ENCODE peak calls at places on chromosomes 4 and X, in five cellular contexts. V is psoas muscle; N is CD8-positive, alpha-beta T cell; S is GM12865; G is AG10803. K is an unnamed sample.

GRCh38 chr4:140754918-140755810 is 1.0 kb downstream of the TBC1D9 start:
- DNase-seq in G (no peak), S (no peak), V (no peak), N (no peak), K (no peak)

GRCh38 chr4:56976878-56977320 is 507 bp downstream of the NOA1 start:
- DNase-seq in V (no peak), G (no peak), N (peak), S (peak), K (no peak)

GRCh38 chr4:183905081-183905592 is at the start of gene STOX2:
- DNase-seq in G (peak), S (no peak), V (peak), N (no peak), K (peak)

GRCh38 chr4:5632043-5632440 is 76.3 kb downstream of the EVC2 start:
- DNase-seq in S (no peak), N (no peak), V (no peak), G (no peak), K (no peak)

GRCh38 chr4:18529482-18529881 is 507.9 kb upstream of the LCORL start:
- DNase-seq in G (no peak), S (no peak), V (no peak), N (no peak), K (no peak)

GRCh38 chr4:3531306-3531886 is 826 bp downstream of the LRPAP1 start:
- DNase-seq in V (peak), G (peak), N (no peak), S (no peak), K (peak)

GRCh38 chr4:1814453-1814852 is 21.4 kb downstream of the FGFR3 start:
- DNase-seq in N (no peak), S (no peak), V (no peak), G (no peak), K (no peak)

GRCh38 chr4:122010610-122011009 is 58.8 kb upstream of the TRPC3 start:
- DNase-seq in S (no peak), N (no peak), V (no peak), G (peak), K (peak)

GRCh38 chrX:70231666-70232065 is 2.8 kb upstream of the AWAT1 start:
- DNase-seq in N (no peak), G (no peak), S (no peak), V (no peak), K (no peak)

GRCh38 chr4:104772849-104773248 is 278.2 kb upstream of the CXXC4 start:
- DNase-seq in V (no peak), G (no peak), S (no peak), N (no peak), K (no peak)

GRCh38 chrX:46178763-46179162 is 366.5 kb downstream of the ZNF674 start:
- DNase-seq in G (no peak), V (no peak), N (no peak), S (peak), K (no peak)

GRCh38 chr4:156676116-156676851 is 295.3 kb downstream of the PDGFC start:
- DNase-seq in G (no peak), N (no peak), V (no peak), S (no peak), K (no peak)

GRCh38 chrX:101803451-101803850 is 128.4 kb downstream of the ZMAT1 start:
- DNase-seq in N (no peak), G (peak), V (no peak), S (no peak), K (peak)

GRCh38 chr4:54099287-54099958 is 540 bp upstream of the GSX2 start:
- DNase-seq in V (no peak), N (no peak), G (no peak), S (no peak), K (no peak)

GRCh38 chr4:137703225-137703624 is 170.9 kb upstream of the PCDH18 start:
- DNase-seq in G (no peak), V (no peak), N (no peak), S (no peak), K (peak)

GRCh38 chrX:112834016-112834855 is 6.4 kb downstream of the AMOT start:
- DNase-seq in G (peak), S (no peak), V (no peak), N (no peak), K (peak)

GRCh38 chrX:130125090-130125489 is 14.8 kb upstream of the ELF4 start:
- DNase-seq in N (no peak), S (no peak), V (peak), G (peak), K (peak)

GRCh38 chr4:158013858-158014257 is 159.0 kb downstream of the GASK1B start:
- DNase-seq in V (no peak), G (peak), N (no peak), S (no peak), K (peak)

GRCh38 chr4:119585771-119586170 is 42.8 kb downstream of the PDE5A start:
- DNase-seq in V (no peak), S (no peak), N (no peak), G (no peak), K (no peak)

GRCh38 chrX:129957241-129958099 is 25.0 kb upstream of the BCORL1 start:
- DNase-seq in V (peak), S (peak), N (no peak), G (peak), K (peak)

GRCh38 chr4:77695769-77696168 is 90.1 kb downstream of the CXCL13 start:
- DNase-seq in S (no peak), G (peak), V (no peak), N (no peak), K (peak)

GRCh38 chrX:132119821-132120220 is 8.0 kb downstream of the FRMD7 start:
- DNase-seq in V (no peak), G (no peak), N (no peak), S (no peak), K (no peak)

GRCh38 chr4:29052266-29052665 is 1667.9 kb upstream of the PCDH7 start:
- DNase-seq in G (no peak), N (no peak), V (no peak), S (no peak), K (no peak)

GRCh38 chr4:123415977-123416376 is 19.4 kb downstream of the SPRY1 start:
- DNase-seq in G (peak), N (peak), S (no peak), V (no peak), K (peak)

GRCh38 chr4:189143255-189143654 is 797.4 kb upstream of the FRG1 start:
- DNase-seq in N (no peak), S (no peak), G (no peak), V (no peak), K (no peak)

GRCh38 chrX:43813898-43814297 is 68.4 kb downstream of the MAOB start:
- DNase-seq in N (no peak), S (no peak), V (peak), G (no peak), K (peak)

GRCh38 chrX:121221321-121221977 is 174.0 kb downstream of the GLUD2 start:
- DNase-seq in N (no peak), S (no peak), G (no peak), V (no peak), K (peak)

GRCh38 chr4:184028571-184028996 is 123.5 kb downstream of the STOX2 start:
- DNase-seq in V (no peak), S (peak), N (no peak), G (no peak), K (no peak)

GRCh38 chr4:87530868-87531267 is 1.7 kb upstream of the SPARCL1 start:
- DNase-seq in G (peak), S (no peak), V (peak), N (no peak), K (peak)

GRCh38 chr4:137376312-137376711 is 156.0 kb downstream of the PCDH18 start:
- DNase-seq in N (no peak), G (no peak), V (no peak), S (no peak), K (no peak)

GRCh38 chr4:168153596-168154440 is 61.5 kb downstream of the ANXA10 start:
- DNase-seq in G (peak), N (peak), S (peak), V (peak), K (peak)
- H3K4me3 ChIP-seq in G (peak), N (no peak), S (peak), V (peak), K (peak)

GRCh38 chrX:107206697-107207065 is 270 bp downstream of the DNAAF6 start:
- DNase-seq in S (no peak), N (no peak), V (no peak), G (no peak), K (no peak)
- H3K4me3 ChIP-seq in S (peak), N (peak), V (peak), G (no peak), K (no peak)

DNA sequence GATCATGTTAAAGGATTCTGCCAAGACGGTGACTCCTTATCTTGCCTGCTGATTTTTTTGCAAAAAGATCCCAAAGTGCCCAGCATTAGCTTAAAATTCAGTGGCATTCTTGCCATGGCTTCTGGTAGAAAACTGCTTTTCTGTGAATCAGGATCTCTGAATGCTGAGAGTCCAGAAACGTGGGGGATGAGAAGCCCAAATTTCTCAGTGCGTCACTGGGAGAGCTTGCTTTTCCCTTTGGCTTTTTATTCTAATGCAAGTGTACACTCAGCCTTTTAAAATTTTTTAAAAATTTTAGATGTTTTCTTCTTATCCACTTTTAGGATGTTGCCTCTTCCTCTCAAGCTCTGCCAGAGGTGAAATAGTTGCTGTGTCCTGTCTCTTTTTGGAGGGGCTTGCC is 98.4 kb downstream of the TLL1 start:
- DNase-seq in G (no peak), S (no peak), N (no peak), V (no peak), K (no peak)
- H3K4me3 ChIP-seq in G (no peak), S (no peak), N (no peak), V (no peak), K (no peak)

DNA sequence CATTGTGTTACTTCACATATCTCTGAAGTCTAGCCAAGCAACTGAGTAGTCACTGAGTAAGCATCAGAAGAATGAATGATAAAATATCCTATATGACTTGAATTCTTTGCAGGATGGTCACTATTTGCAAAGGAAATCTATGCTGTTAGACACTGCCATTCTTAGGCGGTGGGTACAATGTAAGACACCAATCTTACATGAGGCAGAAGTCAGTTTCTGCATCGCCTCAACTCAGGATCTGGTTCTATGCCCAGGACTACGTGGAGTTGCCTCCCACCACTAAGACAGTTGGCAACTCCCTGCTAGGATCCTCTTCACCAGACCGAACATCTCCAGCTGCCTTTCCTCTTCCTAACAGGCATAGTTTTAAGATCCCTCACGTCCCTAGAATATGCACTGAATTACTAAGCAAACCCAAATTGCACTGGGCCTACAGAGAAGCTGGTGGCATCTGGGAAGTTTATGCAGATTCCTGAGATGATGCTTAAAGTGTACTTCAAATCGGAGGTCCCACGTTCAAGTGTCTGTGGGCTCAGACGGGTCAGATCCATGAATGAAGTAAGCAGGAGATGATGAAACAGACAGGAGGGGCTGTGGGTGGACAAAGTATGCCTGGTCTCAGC is 45.6 kb downstream of the SEL1L3 start:
- DNase-seq in V (no peak), N (no peak), G (peak), S (no peak), K (peak)
- H3K4me3 ChIP-seq in V (no peak), N (no peak), G (no peak), S (no peak), K (no peak)

DNA sequence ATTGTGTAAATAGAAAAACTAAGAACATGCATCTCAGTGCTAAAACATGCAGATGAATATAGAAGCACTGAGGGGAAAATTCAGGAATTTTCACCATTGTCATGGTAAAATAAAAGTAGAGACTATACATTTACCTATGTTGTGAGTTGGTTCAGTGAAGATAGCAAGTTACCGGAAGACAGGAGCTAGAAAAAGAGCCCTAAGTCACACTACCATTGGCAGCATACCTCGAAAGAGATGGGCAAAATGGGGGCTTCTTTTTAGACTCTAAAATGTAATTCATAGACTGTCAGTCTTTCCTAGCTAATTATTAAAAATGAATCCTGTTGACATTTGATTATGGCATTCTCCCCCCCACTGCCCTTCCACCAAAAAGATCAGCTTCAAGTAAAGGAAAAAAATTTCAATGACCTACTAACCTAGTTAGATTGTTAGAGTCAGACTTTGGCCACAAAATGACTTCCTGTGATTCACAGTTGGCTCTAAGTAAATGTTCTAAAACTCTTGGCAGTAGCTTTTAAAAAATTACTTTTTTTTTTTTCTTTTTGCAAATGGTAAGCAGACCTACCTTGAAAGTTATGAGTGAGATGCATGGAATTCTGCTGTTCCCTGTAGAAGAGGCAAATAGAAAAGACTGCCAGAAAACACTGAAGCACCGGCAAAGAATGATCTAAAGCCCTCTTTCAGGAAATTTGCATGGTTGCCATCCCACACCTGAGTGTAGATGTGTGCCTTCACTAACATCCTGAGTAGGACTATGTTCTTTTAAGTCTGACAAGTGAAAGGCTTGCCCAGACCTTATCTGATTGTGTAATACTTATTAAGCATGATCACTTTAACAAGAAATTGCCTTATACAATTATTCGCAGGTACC is 26.4 kb upstream of the ARSJ start:
- DNase-seq in G (peak), V (no peak), N (no peak), S (no peak), K (peak)
- H3K4me3 ChIP-seq in G (no peak), V (no peak), N (no peak), S (no peak), K (no peak)

GRCh38 chrX:133267621-133268020 is 49.5 kb upstream of the TFDP3 start:
- DNase-seq in G (no peak), S (no peak), V (no peak), N (no peak), K (no peak)

GRCh38 chrX:133269168-133269567 is 51.0 kb upstream of the TFDP3 start:
- DNase-seq in V (no peak), N (no peak), S (no peak), G (no peak), K (no peak)

GRCh38 chrX:133265331-133265730 is 47.2 kb upstream of the TFDP3 start:
- DNase-seq in V (no peak), G (no peak), N (no peak), S (no peak), K (no peak)
- H3K4me3 ChIP-seq in V (no peak), G (no peak), N (no peak), S (no peak), K (no peak)

GRCh38 chr4:89054627-89055026 is 2.4 kb downstream of the FAM13A start:
- DNase-seq in S (no peak), V (no peak), G (no peak), N (no peak), K (no peak)
- H3K4me3 ChIP-seq in S (no peak), V (peak), G (no peak), N (no peak), K (no peak)

DNA sequence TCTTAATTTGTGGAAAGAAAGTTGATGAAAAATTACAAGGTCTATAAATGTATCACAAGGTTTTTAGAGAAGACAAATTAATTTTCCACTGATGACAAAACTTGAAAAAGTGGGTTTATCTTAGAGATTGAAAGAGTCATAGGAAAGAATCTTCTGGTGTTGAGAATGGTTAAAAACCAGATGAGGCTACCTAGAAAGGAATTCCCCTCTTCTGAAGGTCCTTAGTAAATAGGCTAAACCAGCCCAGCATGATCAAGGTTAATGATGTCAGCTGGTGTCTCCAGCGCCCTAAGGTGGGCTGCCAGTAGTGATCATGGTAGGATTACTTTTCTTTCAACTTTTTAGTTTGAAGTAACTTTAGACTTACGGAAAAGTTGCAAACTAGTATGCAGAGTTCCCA is 71.8 kb upstream of the PGRMC2 start:
- DNase-seq in G (no peak), V (no peak), N (no peak), S (no peak), K (no peak)
- H3K4me3 ChIP-seq in G (no peak), V (no peak), N (no peak), S (no peak), K (no peak)

GRCh38 chr4:174494146-174494545 is 28.1 kb downstream of the HPGD start:
- DNase-seq in G (no peak), N (no peak), V (no peak), S (no peak), K (no peak)
- H3K4me3 ChIP-seq in G (no peak), N (no peak), V (no peak), S (no peak), K (no peak)

GRCh38 chrX:48523682-48524081 is 2.1 kb downstream of the EBP start:
- DNase-seq in V (no peak), N (no peak), G (no peak), S (no peak), K (no peak)

GRCh38 chrX:48520455-48520854 is 1.2 kb upstream of the EBP start:
- DNase-seq in S (no peak), V (no peak), G (no peak), N (peak), K (no peak)

GRCh38 chrX:48521353-48522243 is at the start of gene EBP:
- DNase-seq in G (peak), V (peak), N (peak), S (peak), K (peak)

GRCh38 chrX:48522291-48522690 is 683 bp downstream of the EBP start:
- DNase-seq in S (no peak), V (no peak), G (no peak), N (no peak), K (no peak)

GRCh38 chrX:48520976-48521352 is 644 bp upstream of the EBP start:
- DNase-seq in G (no peak), V (no peak), S (peak), N (no peak), K (no peak)
- H3K4me3 ChIP-seq in G (peak), V (no peak), S (peak), N (peak), K (no peak)

K was measured in fibroblast of the aortic adventitia.